ENCODE peak calls at places on chromosomes 16 and 17, in four cellular contexts. H is dorsolateral prefrontal cortex, C is epithelial cell of esophagus, P is NCI-H1436 treated with DMSO at 0.1 percent for 48 hours. M is an unnamed sample.
A peak's percentile ranks its signal among the peaks of the same experiment; 100 is the strongest.

GRCh38 chr16:84821179-84821578 is 1.4 kb downstream of the CRISPLD2 start:
- DNase-seq in H (no peak), C (no peak), P (no peak), M (no peak)

GRCh38 chr17:47470836-47471235 is 60.1 kb upstream of the NPEPPS start:
- DNase-seq in H (no peak), C (no peak), P (no peak), M (no peak)

GRCh38 chr16:14456793-14457481 is 173.1 kb downstream of the PARN start:
- DNase-seq in H (no peak), C (no peak), P (no peak), M (no peak)

GRCh38 chr16:86022381-86022960 is 123.5 kb downstream of the IRF8 start:
- DNase-seq in H (no peak), C (no peak), P (no peak), M (no peak)

GRCh38 chr17:44807817-44808155 is 22.3 kb downstream of the GJC1 start:
- DNase-seq in H (no peak), C (no peak), P (no peak), M (no peak)

GRCh38 chr16:88284101-88284500 is 98.7 kb upstream of the ZNF469 start:
- DNase-seq in H (no peak), C (no peak), P (no peak), M (no peak)

GRCh38 chr17:37131064-37131463 is 182.3 kb downstream of the AATF start:
- DNase-seq in H (no peak), C (no peak), P (no peak), M (peak; percentile 51)

GRCh38 chr17:45394913-45395568 is 37.6 kb downstream of the ARHGAP27 start:
- DNase-seq in H (peak; percentile 59), C (peak; percentile 67), P (no peak), M (no peak)

GRCh38 chr16:57609541-57610401 is 18.7 kb upstream of the ADGRG1 start:
- DNase-seq in H (no peak), C (peak; percentile 36), P (no peak), M (no peak)

GRCh38 chr17:63848834-63849689 is 6.6 kb upstream of the SMARCD2 start:
- DNase-seq in H (peak; percentile 91), C (peak; percentile 95), P (no peak), M (no peak)

GRCh38 chr16:9370071-9370491 is 278.6 kb downstream of the HAPSTR1 start:
- DNase-seq in H (no peak), C (no peak), P (no peak), M (no peak)

GRCh38 chr17:4899341-4900230 is at the start of gene C17orf107:
- DNase-seq in H (peak; percentile 87), C (peak; percentile 89), P (no peak), M (no peak)

GRCh38 chr17:74360993-74361612 is 565 bp downstream of the BTBD17 start:
- DNase-seq in H (no peak), C (no peak), P (peak; percentile 43), M (peak; percentile 69)

GRCh38 chr16:48008011-48008410 is 147.8 kb downstream of the ABCC12 start:
- DNase-seq in H (no peak), C (no peak), P (no peak), M (no peak)

GRCh38 chr17:77197115-77197514 is 56.3 kb downstream of the SEC14L1 start:
- DNase-seq in H (no peak), C (no peak), P (no peak), M (no peak)

GRCh38 chr16:89289428-89290395 is 72.2 kb downstream of the ZNF778 start:
- DNase-seq in H (peak; percentile 71), C (peak; percentile 66), P (no peak), M (no peak)

GRCh38 chr17:54901230-54901847 is 687 bp downstream of the TOM1L1 start:
- DNase-seq in H (no peak), C (peak; percentile 94), P (peak; percentile 49), M (no peak)

GRCh38 chr16:982152-983043 is 828 bp downstream of the SOX8 start:
- DNase-seq in H (no peak), C (no peak), P (no peak), M (no peak)

GRCh38 chr17:67239597-67239996 is 5.4 kb downstream of the HELZ start:
- DNase-seq in H (no peak), C (peak; percentile 79), P (no peak), M (no peak)

GRCh38 chr16:17173134-17173729 is 297.5 kb downstream of the XYLT1 start:
- DNase-seq in H (no peak), C (no peak), P (no peak), M (no peak)

GRCh38 chr16:79089735-79090284 is 510.7 kb downstream of the MAF start:
- DNase-seq in H (no peak), C (no peak), P (no peak), M (no peak)

GRCh38 chr16:70391881-70392481 is 45.3 kb downstream of the DDX19A start:
- DNase-seq in H (peak; percentile 66), C (peak; percentile 73), P (no peak), M (no peak)

GRCh38 chr17:39755550-39756375 is 18.0 kb downstream of the GRB7 start:
- DNase-seq in H (no peak), C (no peak), P (no peak), M (no peak)

GRCh38 chr16:67644038-67644437 is 906 bp upstream of the CARMIL2 start:
- DNase-seq in H (no peak), C (no peak), P (no peak), M (no peak)